ENCODE peak calls at places on chromosome 17, in eight cellular contexts. G, A, V, S, E, Z, C and B are unnamed samples.

GRCh38 chr17:2710804-2711607 is 558 bp downstream of the CLUH start:
- DNase-seq in C (no peak), G (no peak), E (no peak), Z (peak), V (no peak), S (no peak), A (peak), B (peak)

GRCh38 chr17:49914096-49914490 is 54.9 kb upstream of the DLX4 start:
- DNase-seq in S (peak), V (no peak), A (no peak), Z (no peak), E (no peak), C (no peak), G (no peak), B (no peak)

GRCh38 chr17:17205368-17206148 is 575 bp downstream of the PLD6 start:
- DNase-seq in A (peak), E (no peak), C (peak), S (peak), V (peak), G (peak), Z (peak), B (no peak)

GRCh38 chr17:69412336-69412735 is 2.2 kb upstream of the MAP2K6 start:
- DNase-seq in V (no peak), E (no peak), A (no peak), S (no peak), C (no peak), Z (no peak), G (no peak), B (no peak)

GRCh38 chr17:73480740-73481139 is 163.5 kb downstream of the SDK2 start:
- DNase-seq in S (no peak), C (no peak), Z (no peak), V (no peak), G (no peak), E (no peak), A (no peak), B (no peak)

GRCh38 chr17:41413353-41413752 is 11.0 kb downstream of the KRT37 start:
- DNase-seq in Z (no peak), A (no peak), E (no peak), V (no peak), C (no peak), G (no peak), S (no peak), B (peak)

GRCh38 chr17:28404007-28404406 is 2.0 kb downstream of the SLC46A1 start:
- DNase-seq in A (no peak), V (no peak), Z (no peak), G (no peak), E (no peak), C (no peak), S (no peak), B (no peak)

GRCh38 chr17:692116-692515 is 22.5 kb downstream of the VPS53 start:
- DNase-seq in C (no peak), V (peak), A (no peak), Z (no peak), S (no peak), E (no peak), G (no peak), B (no peak)

GRCh38 chr17:17379197-17379991 is 76.2 kb downstream of the NT5M start:
- DNase-seq in S (no peak), A (no peak), E (no peak), Z (no peak), G (no peak), V (no peak), C (no peak), B (no peak)

GRCh38 chr17:41212524-41213169 is 13.8 kb upstream of the KRTAP9-2 start:
- DNase-seq in G (no peak), S (peak), V (no peak), A (no peak), C (no peak), E (no peak), Z (no peak), B (no peak)

GRCh38 chr17:27418366-27418615 is 38.0 kb upstream of the KSR1 start:
- DNase-seq in C (no peak), E (no peak), V (no peak), A (no peak), Z (no peak), S (no peak), G (no peak), B (no peak)

GRCh38 chr17:13874134-13874533 is 195.2 kb upstream of the COX10 start:
- DNase-seq in C (no peak), Z (no peak), G (no peak), E (no peak), S (no peak), A (no peak), V (no peak), B (no peak)

GRCh38 chr17:63116967-63117366 is 150.9 kb downstream of the TANC2 start:
- DNase-seq in A (no peak), V (no peak), E (peak), C (no peak), G (no peak), Z (no peak), S (no peak), B (no peak)

GRCh38 chr17:14432058-14432457 is 131.2 kb downstream of the HS3ST3B1 start:
- DNase-seq in Z (no peak), S (no peak), E (no peak), G (no peak), V (no peak), C (no peak), A (no peak), B (no peak)

GRCh38 chr17:56173958-56174357 is 20.7 kb downstream of the ANKFN1 start:
- DNase-seq in Z (no peak), C (no peak), E (no peak), A (no peak), V (no peak), S (no peak), G (no peak), B (peak)